ENCODE peak calls at places on chromosomes 7 and 10, in ten cellular contexts. D is bronchial epithelial cell; Q is neuronal stem cell; I is A673; Y is adrenal gland; P is CD4-positive, CD25-positive, alpha-beta regulatory T cell; V is aorta; E is uterus; F is Peyer's patch; H is fibroblast of pulmonary artery. Z is an unnamed sample.

GRCh38 chr7:111010833-111011232 is 80.1 kb upstream of the LRRN3 start:
- DNase-seq in D (no peak), Q (no peak), I (no peak), Y (no peak), P (no peak), V (no peak), E (no peak), F (no peak), H (no peak), Z (no peak)

GRCh38 chr10:91287912-91288311 is 67.4 kb downstream of the PCGF5 start:
- DNase-seq in D (no peak), Q (no peak), I (no peak), Y (no peak), P (no peak), V (no peak), E (no peak), F (no peak), H (no peak), Z (no peak)

GRCh38 chr7:16726189-16726588 is 27.4 kb upstream of the TSPAN13 start:
- DNase-seq in D (no peak), Q (no peak), I (no peak), Y (no peak), P (no peak), V (no peak), E (no peak), F (no peak), H (no peak), Z (no peak)

GRCh38 chr10:132696728-132697567 is 89.0 kb downstream of the NKX6-2 start:
- DNase-seq in D (no peak), Q (no peak), I (no peak), Y (no peak), P (no peak), V (peak), E (no peak), F (peak), H (no peak), Z (peak)

GRCh38 chr7:84025332-84025927 is 169.2 kb downstream of the SEMA3A start:
- DNase-seq in D (peak), Q (peak), I (peak), Y (peak), P (no peak), V (no peak), E (no peak), F (no peak), H (peak), Z (no peak)

GRCh38 chr10:70830185-70830584 is 14.4 kb downstream of the SGPL1 start:
- DNase-seq in D (peak), Q (no peak), I (no peak), Y (no peak), P (no peak), V (no peak), E (no peak), F (no peak), H (no peak), Z (no peak)

GRCh38 chr7:2870471-2870941 is 26.4 kb upstream of the GNA12 start:
- DNase-seq in D (peak), Q (no peak), I (peak), Y (peak), P (peak), V (peak), E (peak), F (peak), H (peak), Z (peak)

GRCh38 chr10:46006219-46006618 is 24.2 kb downstream of the NCOA4 start:
- DNase-seq in D (peak), Q (no peak), I (peak), Y (no peak), P (no peak), V (no peak), E (no peak), F (no peak), H (peak), Z (no peak)

GRCh38 chr7:30032310-30033125 is 4.3 kb downstream of the PLEKHA8 start:
- DNase-seq in D (peak), Q (no peak), I (no peak), Y (no peak), P (no peak), V (no peak), E (no peak), F (no peak), H (peak), Z (no peak)

GRCh38 chr10:113585949-113586348 is 33.1 kb downstream of the HABP2 start:
- DNase-seq in D (no peak), Q (no peak), I (no peak), Y (no peak), P (no peak), V (no peak), E (no peak), F (no peak), H (no peak), Z (no peak)

GRCh38 chr7:148327379-148327778 is 263.2 kb upstream of the C7orf33 start:
- DNase-seq in D (peak), Q (no peak), I (no peak), Y (no peak), P (no peak), V (no peak), E (no peak), F (no peak), H (no peak), Z (no peak)

GRCh38 chr10:112631501-112632410 is 184.7 kb downstream of the VTI1A start:
- DNase-seq in D (peak), Q (no peak), I (no peak), Y (no peak), P (no peak), V (no peak), E (no peak), F (peak), H (peak), Z (no peak)

GRCh38 chr10:62614389-62615157 is 189.9 kb upstream of the ADO start:
- DNase-seq in D (peak), Q (no peak), I (peak), Y (no peak), P (no peak), V (no peak), E (no peak), F (no peak), H (no peak), Z (no peak)

GRCh38 chr7:100983451-100984187 is 14.3 kb downstream of the MUC12 start:
- DNase-seq in D (peak), Q (no peak), I (no peak), Y (no peak), P (no peak), V (no peak), E (no peak), F (peak), H (peak), Z (no peak)

GRCh38 chr7:22726849-22727792 is at the start of gene IL6:
- DNase-seq in D (peak), Q (no peak), I (peak), Y (peak), P (no peak), V (peak), E (peak), F (peak), H (peak), Z (peak)

GRCh38 chr7:139973091-139973490 is 89.7 kb downstream of the PARP12 start:
- DNase-seq in D (no peak), Q (no peak), I (no peak), Y (no peak), P (no peak), V (no peak), E (no peak), F (no peak), H (no peak), Z (no peak)

GRCh38 chr7:84783161-84783803 is 403.6 kb downstream of the SEMA3D start:
- DNase-seq in D (peak), Q (no peak), I (peak), Y (no peak), P (no peak), V (no peak), E (no peak), F (no peak), H (peak), Z (no peak)

GRCh38 chr7:5139998-5140397 is 50.0 kb upstream of the WIPI2 start:
- DNase-seq in D (peak), Q (peak), I (peak), Y (peak), P (no peak), V (no peak), E (no peak), F (peak), H (peak), Z (no peak)

GRCh38 chr7:157769016-157769869 is 432.4 kb downstream of the DNAJB6 start:
- DNase-seq in D (no peak), Q (peak), I (no peak), Y (no peak), P (no peak), V (peak), E (no peak), F (no peak), H (no peak), Z (no peak)

GRCh38 chr7:89623018-89623672 is 531.1 kb upstream of the STEAP1 start:
- DNase-seq in D (peak), Q (peak), I (peak), Y (no peak), P (no peak), V (no peak), E (no peak), F (no peak), H (peak), Z (no peak)

GRCh38 chr7:25726682-25727357 is 425.2 kb upstream of the NFE2L3 start:
- DNase-seq in D (peak), Q (no peak), I (no peak), Y (no peak), P (no peak), V (no peak), E (no peak), F (no peak), H (no peak), Z (no peak)

GRCh38 chr7:105680505-105681187 is 99.4 kb upstream of the EFCAB10 start:
- DNase-seq in D (no peak), Q (no peak), I (no peak), Y (peak), P (no peak), V (no peak), E (peak), F (no peak), H (no peak), Z (no peak)

GRCh38 chr7:44277851-44278250 is 47.5 kb downstream of the CAMK2B start:
- DNase-seq in D (no peak), Q (no peak), I (no peak), Y (peak), P (no peak), V (peak), E (no peak), F (no peak), H (peak), Z (peak)

GRCh38 chr10:86217386-86218080 is 149.1 kb downstream of the GRID1 start:
- DNase-seq in D (no peak), Q (no peak), I (no peak), Y (no peak), P (no peak), V (peak), E (no peak), F (no peak), H (no peak), Z (no peak)

GRCh38 chr10:8393531-8393930 is 339.0 kb downstream of the GATA3 start:
- DNase-seq in D (peak), Q (no peak), I (no peak), Y (no peak), P (no peak), V (no peak), E (no peak), F (no peak), H (peak), Z (no peak)

GRCh38 chr7:36887969-36888368 is 163.7 kb upstream of the AOAH start:
- DNase-seq in D (no peak), Q (no peak), I (no peak), Y (no peak), P (no peak), V (no peak), E (no peak), F (no peak), H (no peak), Z (no peak)

GRCh38 chr10:132878730-132879407 is 63.5 kb downstream of the CFAP46 start:
- DNase-seq in D (no peak), Q (no peak), I (no peak), Y (no peak), P (no peak), V (peak), E (peak), F (peak), H (no peak), Z (no peak)

GRCh38 chr7:29866490-29866930 is 60.2 kb downstream of the WIPF3 start:
- DNase-seq in D (peak), Q (no peak), I (peak), Y (peak), P (no peak), V (peak), E (no peak), F (no peak), H (peak), Z (peak)

GRCh38 chr7:83478601-83479000 is 170.3 kb downstream of the SEMA3E start:
- DNase-seq in D (no peak), Q (no peak), I (no peak), Y (no peak), P (no peak), V (no peak), E (no peak), F (no peak), H (no peak), Z (no peak)

GRCh38 chr10:29879862-29880261 is 179.5 kb downstream of the JCAD start:
- DNase-seq in D (no peak), Q (no peak), I (no peak), Y (no peak), P (no peak), V (no peak), E (no peak), F (no peak), H (no peak), Z (no peak)

GRCh38 chr10:114313139-114313538 is 74.1 kb downstream of the VWA2 start:
- DNase-seq in D (no peak), Q (no peak), I (no peak), Y (no peak), P (no peak), V (peak), E (no peak), F (no peak), H (no peak), Z (no peak)

GRCh38 chr7:104983620-104984539 is 30.1 kb upstream of the KMT2E start:
- DNase-seq in D (peak), Q (peak), I (peak), Y (peak), P (peak), V (peak), E (peak), F (peak), H (peak), Z (peak)

GRCh38 chr7:101728128-101728527 is 89.3 kb upstream of the CUX1 start:
- DNase-seq in D (no peak), Q (no peak), I (no peak), Y (no peak), P (no peak), V (no peak), E (no peak), F (no peak), H (no peak), Z (no peak)

GRCh38 chr7:84900215-84900614 is 286.6 kb downstream of the SEMA3D start:
- DNase-seq in D (no peak), Q (no peak), I (no peak), Y (no peak), P (no peak), V (no peak), E (no peak), F (no peak), H (no peak), Z (no peak)

GRCh38 chr10:16867990-16868389 is 50.8 kb upstream of the RSU1 start:
- DNase-seq in D (no peak), Q (no peak), I (no peak), Y (no peak), P (no peak), V (no peak), E (no peak), F (no peak), H (no peak), Z (no peak)

GRCh38 chr7:148135106-148135505 is 455.5 kb upstream of the C7orf33 start:
- DNase-seq in D (peak), Q (no peak), I (no peak), Y (no peak), P (no peak), V (no peak), E (no peak), F (no peak), H (peak), Z (no peak)

GRCh38 chr10:78800535-78801320 is 268.0 kb upstream of the ZMIZ1 start:
- DNase-seq in D (no peak), Q (no peak), I (no peak), Y (no peak), P (no peak), V (no peak), E (no peak), F (no peak), H (no peak), Z (no peak)

GRCh38 chr10:78803710-78804109 is 265.1 kb upstream of the ZMIZ1 start:
- DNase-seq in D (no peak), Q (no peak), I (no peak), Y (no peak), P (no peak), V (no peak), E (no peak), F (no peak), H (no peak), Z (no peak)

GRCh38 chr10:78802406-78802805 is 266.4 kb upstream of the ZMIZ1 start:
- DNase-seq in D (no peak), Q (no peak), I (no peak), Y (no peak), P (no peak), V (no peak), E (no peak), F (no peak), H (no peak), Z (no peak)

GRCh38 chr10:78804356-78805032 is 264.3 kb upstream of the ZMIZ1 start:
- DNase-seq in D (no peak), Q (no peak), I (no peak), Y (no peak), P (no peak), V (no peak), E (no peak), F (no peak), H (no peak), Z (peak)

GRCh38 chr10:78802866-78803265 is 265.9 kb upstream of the ZMIZ1 start:
- DNase-seq in D (peak), Q (no peak), I (no peak), Y (peak), P (no peak), V (peak), E (peak), F (peak), H (peak), Z (peak)
- H3K4me3 ChIP-seq in D (no peak), Q (no peak), I (no peak), Y (no peak), P (no peak), V (no peak), E (no peak), F (no peak), H (no peak), Z (no peak)

DNA sequence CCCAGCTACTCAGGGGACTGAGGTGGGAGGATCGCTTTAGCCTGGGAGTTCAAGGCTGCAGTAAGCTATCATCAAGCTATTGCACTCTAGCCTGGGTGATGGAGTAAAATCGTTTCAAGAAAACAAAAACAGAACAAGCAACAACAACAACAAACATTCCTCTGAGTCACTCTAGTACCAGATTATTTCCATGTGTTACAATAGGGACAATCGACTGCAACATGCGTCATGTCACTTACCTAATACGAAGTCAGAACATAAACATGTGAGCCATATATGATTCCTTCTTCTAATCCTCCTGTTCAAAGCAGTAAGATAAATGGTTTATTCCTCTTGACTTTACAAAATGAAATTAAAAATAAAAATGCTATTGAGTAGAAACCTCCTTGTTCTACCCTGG is 57.3 kb downstream of the ZNF438 start:
- DNase-seq in D (no peak), Q (no peak), I (no peak), Y (no peak), P (no peak), V (no peak), E (no peak), F (no peak), H (no peak), Z (no peak)
- H3K4me3 ChIP-seq in D (no peak), Q (no peak), I (no peak), Y (no peak), P (no peak), V (no peak), E (no peak), F (no peak), H (no peak), Z (peak)

GRCh38 chr10:97318772-97319651 is at the start of gene FRAT1:
- DNase-seq in D (peak), Q (peak), I (peak), Y (peak), P (peak), V (peak), E (peak), F (peak), H (peak), Z (peak)

GRCh38 chr10:97321807-97322195 is 2.7 kb downstream of the FRAT1 start:
- DNase-seq in D (no peak), Q (no peak), I (no peak), Y (no peak), P (no peak), V (no peak), E (no peak), F (no peak), H (no peak), Z (no peak)

GRCh38 chr10:97320480-97321031 is 1.5 kb downstream of the FRAT1 start:
- DNase-seq in D (no peak), Q (no peak), I (no peak), Y (peak), P (peak), V (no peak), E (no peak), F (peak), H (no peak), Z (no peak)

GRCh38 chr10:97319671-97320479 is 804 bp downstream of the FRAT1 start:
- DNase-seq in D (peak), Q (peak), I (peak), Y (peak), P (peak), V (peak), E (no peak), F (peak), H (no peak), Z (peak)

DNA sequence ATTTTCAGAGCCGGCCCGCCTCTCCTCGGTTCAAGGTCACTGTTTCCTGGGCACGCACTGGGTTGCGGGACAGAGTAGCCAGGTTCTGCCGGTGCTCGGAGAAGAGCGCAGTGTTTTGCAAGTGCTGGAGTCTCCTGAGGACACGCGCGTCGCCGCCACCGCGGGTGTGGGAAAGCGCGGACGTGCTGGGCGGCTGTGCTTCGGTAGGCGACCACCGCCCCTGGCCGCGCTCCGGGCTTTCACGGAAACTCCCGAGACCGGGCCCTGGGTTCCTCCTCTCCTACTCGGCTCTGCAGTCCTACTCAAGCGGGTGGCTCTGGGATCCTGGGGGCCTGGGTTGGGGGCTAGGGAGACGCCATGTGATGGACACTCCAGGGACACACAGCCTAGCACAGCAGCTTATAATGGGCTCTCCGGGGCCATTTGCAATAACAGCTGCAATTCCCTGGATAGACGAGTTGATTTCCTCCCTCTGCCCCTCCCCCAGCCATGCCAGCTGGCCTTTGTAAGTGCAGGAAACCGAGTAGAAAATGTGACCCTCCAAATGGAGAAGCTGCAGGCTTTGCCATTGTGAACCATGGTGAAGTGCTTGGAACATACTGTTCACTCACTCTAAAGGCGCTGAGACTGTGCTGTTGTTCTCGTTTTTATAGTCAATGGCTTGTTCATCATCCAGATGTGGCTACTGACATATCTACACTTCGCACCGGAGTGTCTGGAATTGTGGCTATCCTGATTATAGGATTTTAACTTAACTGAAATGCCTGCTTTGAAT is 2.1 kb downstream of the FRAT1 start:
- DNase-seq in D (no peak), Q (no peak), I (no peak), Y (peak), P (no peak), V (peak), E (no peak), F (peak), H (no peak), Z (peak)
- H3K4me3 ChIP-seq in D (no peak), Q (peak), I (no peak), Y (peak), P (peak), V (no peak), E (peak), F (peak), H (peak), Z (peak)

DNA sequence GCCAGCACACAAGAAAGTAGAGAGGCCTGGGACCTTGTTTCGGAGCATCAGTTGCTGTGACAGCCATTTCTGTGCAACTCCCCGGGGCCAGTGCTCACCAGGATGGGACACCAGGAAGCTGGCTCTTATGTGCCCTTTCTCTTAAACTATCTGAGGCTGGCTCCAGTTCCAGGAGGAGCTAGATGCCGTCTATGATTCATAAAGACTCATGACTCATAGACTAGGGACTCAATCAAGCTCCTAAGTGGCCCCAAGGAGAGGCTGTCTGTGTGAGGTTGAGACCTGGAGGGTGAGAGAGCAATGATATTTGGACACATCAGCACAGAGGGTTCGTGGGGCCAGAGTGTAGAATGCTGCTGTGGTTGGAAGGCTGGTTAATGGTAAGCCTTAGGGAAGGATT is 580.1 kb downstream of the CCSER2 start:
- DNase-seq in D (peak), Q (no peak), I (peak), Y (no peak), P (no peak), V (no peak), E (no peak), F (no peak), H (no peak), Z (no peak)
- H3K4me3 ChIP-seq in D (no peak), Q (no peak), I (no peak), Y (no peak), P (no peak), V (no peak), E (no peak), F (no peak), H (no peak), Z (no peak)

Z was measured in left ventricle myocardium inferior.